ENCODE peak calls at places on chromosome 9, in seven cellular contexts. I is H54; B is cardiac muscle cell; E is Jurkat, Clone E6-1; R is stimulated activated CD4-positive, alpha-beta T cell treated with anti-CD3 and anti-CD28 coated beads, Interleukin-2, amount 100 ng/mL, for 48 hours; S is stimulated activated naive CD8-positive, alpha-beta T cell treated with anti-CD3 and anti-CD28 coated beads, Interleukin-15, amount 100 ng/mL, for 72 hours; X is foreskin fibroblast. Z is an unnamed sample.

GRCh38 chr9:108039491-108039890 is 549.9 kb upstream of the KLF4 start:
- DNase-seq in I (no peak), B (peak), E (no peak), R (no peak), S (no peak), X (peak), Z (no peak)

GRCh38 chr9:92740446-92740961 is 24.1 kb downstream of the BICD2 start:
- DNase-seq in I (no peak), B (no peak), E (no peak), R (no peak), S (no peak), X (no peak), Z (no peak)

GRCh38 chr9:133421615-133422542 is at the start of gene ADAMTS13:
- DNase-seq in I (no peak), B (no peak), E (peak), R (peak), S (peak), X (peak), Z (no peak)

GRCh38 chr9:135905380-135906282 is 1.7 kb downstream of the CAMSAP1 start:
- DNase-seq in I (no peak), B (no peak), E (no peak), R (peak), S (peak), X (peak), Z (no peak)

GRCh38 chr9:88438819-88439218 is 50.6 kb downstream of the SPIN1 start:
- DNase-seq in I (no peak), B (no peak), E (peak), R (no peak), S (no peak), X (no peak), Z (no peak)

GRCh38 chr9:87800456-87800855 is 74.5 kb downstream of the CTSL start:
- DNase-seq in I (no peak), B (no peak), E (no peak), R (no peak), S (no peak), X (no peak), Z (no peak)

GRCh38 chr9:13228431-13228830 is 51.1 kb downstream of the MPDZ start:
- DNase-seq in I (no peak), B (no peak), E (no peak), R (no peak), S (no peak), X (peak), Z (no peak)

GRCh38 chr9:97390791-97391406 is 21.0 kb upstream of the TDRD7 start:
- DNase-seq in I (no peak), B (no peak), E (no peak), R (no peak), S (no peak), X (no peak), Z (no peak)

GRCh38 chr9:86005253-86005775 is 64.4 kb downstream of the NAA35 start:
- DNase-seq in I (no peak), B (no peak), E (no peak), R (no peak), S (no peak), X (no peak), Z (no peak)

GRCh38 chr9:26856413-26857032 is 36.1 kb downstream of the CAAP1 start:
- DNase-seq in I (peak), B (peak), E (peak), R (peak), S (peak), X (peak), Z (peak)

GRCh38 chr9:137299938-137300337 is 2.1 kb downstream of the NRARP start:
- DNase-seq in I (no peak), B (no peak), E (no peak), R (no peak), S (no peak), X (no peak), Z (no peak)

GRCh38 chr9:114516913-114517312 is 11.6 kb upstream of the WHRN start:
- DNase-seq in I (peak), B (peak), E (no peak), R (no peak), S (no peak), X (peak), Z (no peak)

GRCh38 chr9:100498592-100498991 is 25.6 kb downstream of the TMEFF1 start:
- DNase-seq in I (no peak), B (peak), E (no peak), R (no peak), S (no peak), X (peak), Z (no peak)

GRCh38 chr9:100167176-100167575 is 68.1 kb downstream of the INVS start:
- DNase-seq in I (no peak), B (peak), E (no peak), R (no peak), S (no peak), X (peak), Z (no peak)

GRCh38 chr9:132210472-132211145 is 48.8 kb downstream of the NTNG2 start:
- DNase-seq in I (peak), B (no peak), E (no peak), R (peak), S (no peak), X (peak), Z (no peak)

GRCh38 chr9:120956862-120957261 is 30.3 kb upstream of the TRAF1 start:
- DNase-seq in I (no peak), B (no peak), E (no peak), R (no peak), S (no peak), X (no peak), Z (no peak)

GRCh38 chr9:91360551-91361293 is 996 bp downstream of the AUH start:
- DNase-seq in I (no peak), B (no peak), E (no peak), R (no peak), S (no peak), X (peak), Z (no peak)

GRCh38 chr9:123049589-123050222 is 16.2 kb downstream of the GPR21 start:
- DNase-seq in I (no peak), B (peak), E (no peak), R (no peak), S (no peak), X (peak), Z (no peak)

GRCh38 chr9:97503862-97504210 is 2.4 kb downstream of the TMOD1 start:
- DNase-seq in I (no peak), B (no peak), E (no peak), R (no peak), S (no peak), X (no peak), Z (no peak)

GRCh38 chr9:19216466-19216865 is 14.0 kb upstream of the DENND4C start:
- DNase-seq in I (no peak), B (no peak), E (no peak), R (no peak), S (no peak), X (no peak), Z (no peak)

GRCh38 chr9:16090907-16091629 is 538.2 kb downstream of the CCDC171 start:
- DNase-seq in I (no peak), B (no peak), E (no peak), R (no peak), S (no peak), X (peak), Z (no peak)

GRCh38 chr9:1619915-1620705 is 395.0 kb upstream of the SMARCA2 start:
- DNase-seq in I (no peak), B (peak), E (no peak), R (no peak), S (no peak), X (peak), Z (peak)

GRCh38 chr9:16158063-16158462 is 605.2 kb downstream of the CCDC171 start:
- DNase-seq in I (no peak), B (no peak), E (no peak), R (no peak), S (no peak), X (no peak), Z (no peak)

GRCh38 chr9:100428871-100429654 is 2.1 kb downstream of the MSANTD3 start:
- DNase-seq in I (peak), B (peak), E (no peak), R (no peak), S (no peak), X (peak), Z (no peak)

GRCh38 chr9:116860509-116861120 is 173.5 kb downstream of the TRIM32 start:
- DNase-seq in I (peak), B (peak), E (peak), R (peak), S (peak), X (peak), Z (peak)

GRCh38 chr9:33633621-33634020 is 109.6 kb downstream of the ANKRD18B start:
- DNase-seq in I (no peak), B (no peak), E (no peak), R (no peak), S (no peak), X (no peak), Z (no peak)